ENCODE peak calls at places on chromosomes 4 and X, in four cellular contexts. Q, M, H and W are unnamed samples.

GRCh38 chr4:185283723-185284122 is 74.3 kb downstream of the SNX25 start:
- DNase-seq in M (no peak), Q (no peak), H (no peak), W (no peak)

GRCh38 chr4:76188557-76188956 is 25.1 kb downstream of the SCARB2 start:
- DNase-seq in M (no peak), Q (no peak), H (no peak), W (no peak)

GRCh38 chr4:120922390-120923200 is at the start of gene PRDM5:
- DNase-seq in Q (peak), H (peak), M (no peak), W (no peak)

GRCh38 chr4:9925750-9926439 is 95.4 kb downstream of the SLC2A9 start:
- DNase-seq in M (no peak), H (no peak), Q (no peak), W (no peak)

GRCh38 chr4:100843897-100844296 is 326.1 kb upstream of the EMCN start:
- DNase-seq in Q (no peak), H (no peak), M (no peak), W (no peak)

GRCh38 chr4:121177238-121178137 is 13.4 kb upstream of the TNIP3 start:
- DNase-seq in H (no peak), Q (no peak), M (no peak), W (no peak)

GRCh38 chr4:134243742-134244713 is 42.4 kb upstream of the PABPC4L start:
- DNase-seq in Q (no peak), M (no peak), H (no peak), W (no peak)

GRCh38 chr4:70651864-70652506 is 14.3 kb downstream of the JCHAIN start:
- DNase-seq in H (peak), Q (peak), M (peak), W (no peak)

GRCh38 chr4:15964159-15964558 is 1.2 kb upstream of the FGFBP2 start:
- DNase-seq in Q (no peak), H (no peak), M (no peak), W (no peak)

GRCh38 chrX:48083212-48083611 is 11.8 kb upstream of the ZNF630 start:
- DNase-seq in Q (peak), H (peak), M (no peak), W (no peak)

GRCh38 chr4:186854256-186854655 is 130.6 kb upstream of the FAT1 start:
- DNase-seq in H (no peak), Q (no peak), M (no peak), W (no peak)

GRCh38 chr4:77197361-77197760 is 40.4 kb downstream of the CCNG2 start:
- DNase-seq in Q (no peak), M (no peak), H (no peak), W (no peak)

GRCh38 chrX:10555846-10556245 is 64.5 kb downstream of the MID1 start:
- DNase-seq in M (no peak), H (no peak), Q (no peak), W (no peak)

GRCh38 chrX:2679534-2680485 is 11.3 kb upstream of the CD99 start:
- DNase-seq in Q (no peak), H (no peak), M (no peak), W (no peak)

GRCh38 chrX:136861877-136862276 is 18.6 kb downstream of the RBMX start:
- DNase-seq in Q (no peak), M (no peak), H (no peak), W (no peak)

GRCh38 chr4:164169591-164169990 is 584.3 kb upstream of the SMIM31 start:
- DNase-seq in M (no peak), Q (peak), H (no peak), W (no peak)

GRCh38 chr4:151652841-151653547 is 107.8 kb downstream of the GATB start:
- DNase-seq in M (no peak), Q (no peak), H (peak), W (no peak)

GRCh38 chr4:183961772-183962171 is 56.7 kb downstream of the STOX2 start:
- DNase-seq in H (no peak), Q (no peak), M (no peak), W (no peak)

GRCh38 chr4:1523506-1523905 is 117.3 kb upstream of the NKX1-1 start:
- DNase-seq in M (no peak), Q (no peak), H (no peak), W (no peak)

GRCh38 chr4:5971077-5971447 is 47.2 kb downstream of the C4orf50 start:
- DNase-seq in M (no peak), Q (no peak), H (no peak), W (no peak)

GRCh38 chr4:8047837-8048678 is 108.4 kb upstream of the AFAP1 start:
- DNase-seq in H (no peak), Q (no peak), M (no peak), W (no peak)

GRCh38 chr4:181949704-181950312 is 293.4 kb upstream of the TENM3 start:
- DNase-seq in Q (no peak), H (no peak), M (no peak), W (no peak)